ENCODE peak calls at places on chromosomes 12 and 14, in seven cellular contexts. One of them, this sample, is unnamed.

GRCh38 chr14:58131386-58131785 is 20.6 kb downstream of the ARMH4 start:
- DNase-seq in PC-9: no peak
- DNase-seq in RWPE1: no peak
- DNase-seq in CD8-positive, alpha-beta memory T cell: no peak
- DNase-seq in transverse colon: no peak
- DNase-seq in effector memory CD4-positive, alpha-beta T cell: no peak
- DNase-seq in ovary: no peak
- DNase-seq in this sample: no peak

GRCh38 chr14:90727082-90727481 is 89.1 kb downstream of the TTC7B start:
- DNase-seq in transverse colon: no peak
- DNase-seq in RWPE1: no peak
- DNase-seq in effector memory CD4-positive, alpha-beta T cell: no peak
- DNase-seq in PC-9: no peak
- DNase-seq in ovary: no peak
- DNase-seq in CD8-positive, alpha-beta memory T cell: no peak
- DNase-seq in this sample: no peak

GRCh38 chr14:79735121-79735520 is 476.2 kb downstream of the DIO2 start:
- DNase-seq in transverse colon: no peak
- DNase-seq in ovary: no peak
- DNase-seq in CD8-positive, alpha-beta memory T cell: no peak
- DNase-seq in effector memory CD4-positive, alpha-beta T cell: no peak
- DNase-seq in RWPE1: no peak
- DNase-seq in PC-9: no peak
- DNase-seq in this sample: no peak

GRCh38 chr12:12491634-12492033 is 71.0 kb downstream of the DUSP16 start:
- DNase-seq in transverse colon: no peak
- DNase-seq in effector memory CD4-positive, alpha-beta T cell: no peak
- DNase-seq in RWPE1: no peak
- DNase-seq in CD8-positive, alpha-beta memory T cell: no peak
- DNase-seq in ovary: no peak
- DNase-seq in PC-9: no peak
- DNase-seq in this sample: no peak

GRCh38 chr14:73879027-73879426 is 7.6 kb upstream of the ZNF410 start:
- DNase-seq in CD8-positive, alpha-beta memory T cell: no peak
- DNase-seq in effector memory CD4-positive, alpha-beta T cell: no peak
- DNase-seq in transverse colon: no peak
- DNase-seq in ovary: no peak
- DNase-seq in PC-9: no peak
- DNase-seq in RWPE1: no peak
- DNase-seq in this sample: no peak

GRCh38 chr14:69693145-69693544 is 73.8 kb upstream of the SRSF5 start:
- DNase-seq in transverse colon: peak
- DNase-seq in PC-9: no peak
- DNase-seq in RWPE1: no peak
- DNase-seq in ovary: peak
- DNase-seq in effector memory CD4-positive, alpha-beta T cell: no peak
- DNase-seq in CD8-positive, alpha-beta memory T cell: no peak
- DNase-seq in this sample: no peak

GRCh38 chr12:94326727-94327126 is 132.9 kb downstream of the CEP83 start:
- DNase-seq in RWPE1: no peak
- DNase-seq in ovary: no peak
- DNase-seq in PC-9: peak
- DNase-seq in transverse colon: no peak
- DNase-seq in effector memory CD4-positive, alpha-beta T cell: no peak
- DNase-seq in CD8-positive, alpha-beta memory T cell: no peak
- DNase-seq in this sample: no peak

GRCh38 chr12:108734200-108734906 is 3.0 kb upstream of the CORO1C start:
- DNase-seq in RWPE1: peak
- DNase-seq in ovary: no peak
- DNase-seq in transverse colon: peak
- DNase-seq in effector memory CD4-positive, alpha-beta T cell: no peak
- DNase-seq in CD8-positive, alpha-beta memory T cell: no peak
- DNase-seq in PC-9: peak
- DNase-seq in this sample: no peak

GRCh38 chr12:123132951-123133619 is 17.8 kb downstream of the PITPNM2 start:
- DNase-seq in CD8-positive, alpha-beta memory T cell: no peak
- DNase-seq in ovary: peak
- DNase-seq in effector memory CD4-positive, alpha-beta T cell: no peak
- DNase-seq in RWPE1: no peak
- DNase-seq in PC-9: no peak
- DNase-seq in transverse colon: no peak
- DNase-seq in this sample: no peak

GRCh38 chr14:73743431-73743931 is 29.3 kb upstream of the PNMA1 start:
- DNase-seq in RWPE1: no peak
- DNase-seq in transverse colon: peak
- DNase-seq in CD8-positive, alpha-beta memory T cell: peak
- DNase-seq in ovary: peak
- DNase-seq in PC-9: no peak
- DNase-seq in effector memory CD4-positive, alpha-beta T cell: peak
- DNase-seq in this sample: no peak

GRCh38 chr12:3278681-3279414 is 201.7 kb downstream of the TSPAN9 start:
- DNase-seq in CD8-positive, alpha-beta memory T cell: no peak
- DNase-seq in effector memory CD4-positive, alpha-beta T cell: no peak
- DNase-seq in RWPE1: peak
- DNase-seq in transverse colon: no peak
- DNase-seq in PC-9: no peak
- DNase-seq in ovary: no peak
- DNase-seq in this sample: no peak

GRCh38 chr14:26729851-26730250 is 132.0 kb upstream of the NOVA1 start:
- DNase-seq in effector memory CD4-positive, alpha-beta T cell: no peak
- DNase-seq in RWPE1: no peak
- DNase-seq in transverse colon: no peak
- DNase-seq in CD8-positive, alpha-beta memory T cell: no peak
- DNase-seq in ovary: no peak
- DNase-seq in PC-9: no peak
- DNase-seq in this sample: no peak

GRCh38 chr12:3869860-3870259 is 3.3 kb downstream of the PARP11 start:
- DNase-seq in effector memory CD4-positive, alpha-beta T cell: no peak
- DNase-seq in ovary: no peak
- DNase-seq in transverse colon: no peak
- DNase-seq in CD8-positive, alpha-beta memory T cell: peak
- DNase-seq in PC-9: no peak
- DNase-seq in RWPE1: no peak
- DNase-seq in this sample: no peak

GRCh38 chr14:95533391-95533821 is 1.4 kb upstream of the GLRX5 start:
- DNase-seq in effector memory CD4-positive, alpha-beta T cell: no peak
- DNase-seq in transverse colon: no peak
- DNase-seq in ovary: no peak
- DNase-seq in CD8-positive, alpha-beta memory T cell: no peak
- DNase-seq in PC-9: no peak
- DNase-seq in RWPE1: no peak
- DNase-seq in this sample: no peak

GRCh38 chr14:102363182-102363952 is 626 bp downstream of the TECPR2 start:
- DNase-seq in RWPE1: peak
- DNase-seq in CD8-positive, alpha-beta memory T cell: no peak
- DNase-seq in effector memory CD4-positive, alpha-beta T cell: peak
- DNase-seq in PC-9: peak
- DNase-seq in ovary: no peak
- DNase-seq in transverse colon: peak
- DNase-seq in this sample: no peak

GRCh38 chr12:10554971-10555481 is 49.3 kb downstream of the EIF2S3B start:
- DNase-seq in CD8-positive, alpha-beta memory T cell: peak
- DNase-seq in RWPE1: no peak
- DNase-seq in PC-9: no peak
- DNase-seq in effector memory CD4-positive, alpha-beta T cell: no peak
- DNase-seq in transverse colon: no peak
- DNase-seq in ovary: no peak
- DNase-seq in this sample: no peak

GRCh38 chr14:66359500-66359899 is 126.7 kb upstream of the CCDC196 start:
- DNase-seq in PC-9: peak
- DNase-seq in ovary: no peak
- DNase-seq in CD8-positive, alpha-beta memory T cell: peak
- DNase-seq in effector memory CD4-positive, alpha-beta T cell: no peak
- DNase-seq in transverse colon: no peak
- DNase-seq in RWPE1: peak
- DNase-seq in this sample: peak

GRCh38 chr12:105654606-105655005 is 324.1 kb downstream of the C12orf75 start:
- DNase-seq in transverse colon: no peak
- DNase-seq in CD8-positive, alpha-beta memory T cell: no peak
- DNase-seq in PC-9: no peak
- DNase-seq in RWPE1: no peak
- DNase-seq in effector memory CD4-positive, alpha-beta T cell: no peak
- DNase-seq in ovary: no peak
- DNase-seq in this sample: no peak

GRCh38 chr12:1608783-1609119 is 14.4 kb upstream of the FBXL14 start:
- DNase-seq in RWPE1: no peak
- DNase-seq in ovary: no peak
- DNase-seq in PC-9: no peak
- DNase-seq in CD8-positive, alpha-beta memory T cell: no peak
- DNase-seq in effector memory CD4-positive, alpha-beta T cell: no peak
- DNase-seq in transverse colon: no peak
- DNase-seq in this sample: no peak

GRCh38 chr12:79689477-79690155 is 1.1 kb downstream of the PAWR start:
- DNase-seq in effector memory CD4-positive, alpha-beta T cell: no peak
- DNase-seq in ovary: peak
- DNase-seq in CD8-positive, alpha-beta memory T cell: no peak
- DNase-seq in transverse colon: peak
- DNase-seq in PC-9: peak
- DNase-seq in RWPE1: no peak
- DNase-seq in this sample: no peak

GRCh38 chr14:69532561-69533335 is 41.9 kb downstream of the CCDC177 start:
- DNase-seq in ovary: no peak
- DNase-seq in PC-9: peak
- DNase-seq in effector memory CD4-positive, alpha-beta T cell: no peak
- DNase-seq in RWPE1: no peak
- DNase-seq in transverse colon: peak
- DNase-seq in CD8-positive, alpha-beta memory T cell: no peak
- DNase-seq in this sample: no peak

GRCh38 chr12:19129486-19130223 is at the start of gene PLEKHA5:
- DNase-seq in RWPE1: peak
- DNase-seq in effector memory CD4-positive, alpha-beta T cell: peak
- DNase-seq in ovary: peak
- DNase-seq in PC-9: peak
- DNase-seq in transverse colon: peak
- DNase-seq in CD8-positive, alpha-beta memory T cell: peak
- DNase-seq in this sample: no peak

GRCh38 chr14:39739796-39740195 is 307.6 kb upstream of the FBXO33 start:
- DNase-seq in PC-9: no peak
- DNase-seq in effector memory CD4-positive, alpha-beta T cell: no peak
- DNase-seq in CD8-positive, alpha-beta memory T cell: no peak
- DNase-seq in transverse colon: no peak
- DNase-seq in RWPE1: no peak
- DNase-seq in ovary: no peak
- DNase-seq in this sample: peak
- H3K27ac ChIP-seq in PC-9: no peak
- H3K27ac ChIP-seq in effector memory CD4-positive, alpha-beta T cell: no peak
- H3K27ac ChIP-seq in CD8-positive, alpha-beta memory T cell: no peak
- H3K27ac ChIP-seq in transverse colon: no peak
- H3K27ac ChIP-seq in RWPE1: no peak
- H3K27ac ChIP-seq in ovary: no peak
- H3K27ac ChIP-seq in this sample: no peak

DNA sequence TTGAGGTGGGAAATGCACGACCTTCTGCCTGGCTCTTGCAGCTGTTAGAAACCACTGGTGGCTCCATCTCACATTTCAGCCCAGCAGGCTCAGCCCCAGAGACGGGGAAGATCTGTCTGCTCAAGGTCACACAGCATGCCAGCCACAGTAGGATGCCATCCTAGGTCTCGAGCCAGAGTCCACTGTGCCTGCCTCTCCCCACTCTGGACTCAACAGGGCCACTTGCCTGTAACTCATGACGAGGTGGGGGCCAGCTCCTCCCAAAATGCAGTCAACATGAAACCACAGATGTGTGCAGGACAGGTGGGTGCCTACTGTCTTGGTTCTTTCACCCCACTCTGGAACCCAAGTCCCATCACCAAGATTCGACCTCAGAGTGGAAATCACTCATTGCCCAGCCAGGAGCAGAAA is 23.2 kb downstream of the BCL11B start:
- DNase-seq in PC-9: no peak
- DNase-seq in ovary: no peak
- DNase-seq in RWPE1: no peak
- DNase-seq in CD8-positive, alpha-beta memory T cell: no peak
- DNase-seq in transverse colon: no peak
- DNase-seq in effector memory CD4-positive, alpha-beta T cell: no peak
- DNase-seq in this sample: no peak
- H3K27ac ChIP-seq in PC-9: no peak
- H3K27ac ChIP-seq in ovary: no peak
- H3K27ac ChIP-seq in RWPE1: peak
- H3K27ac ChIP-seq in CD8-positive, alpha-beta memory T cell: peak
- H3K27ac ChIP-seq in transverse colon: no peak
- H3K27ac ChIP-seq in effector memory CD4-positive, alpha-beta T cell: peak
- H3K27ac ChIP-seq in this sample: peak

DNA sequence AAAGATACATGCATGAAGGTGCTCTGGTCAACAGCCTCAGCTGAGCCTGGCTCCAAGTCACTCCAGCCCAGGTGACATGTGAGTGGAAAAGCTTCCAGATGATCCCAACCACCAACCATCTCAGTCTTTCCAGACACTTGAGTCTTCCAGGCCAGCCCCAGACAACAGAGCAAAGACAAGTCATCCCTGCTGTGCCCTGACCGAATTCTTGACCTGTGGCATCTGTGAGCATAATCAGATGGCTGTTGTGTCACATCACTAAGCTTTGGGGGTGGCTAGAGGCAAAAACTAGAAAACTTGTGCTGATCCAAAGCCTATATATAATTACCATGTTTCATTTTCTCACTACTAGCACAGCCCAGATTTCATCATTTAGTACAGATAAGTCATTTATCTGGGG is 50.8 kb upstream of the ISM2 start:
- DNase-seq in CD8-positive, alpha-beta memory T cell: no peak
- DNase-seq in PC-9: no peak
- DNase-seq in ovary: no peak
- DNase-seq in transverse colon: no peak
- DNase-seq in effector memory CD4-positive, alpha-beta T cell: no peak
- DNase-seq in RWPE1: no peak
- DNase-seq in this sample: no peak
- H3K27ac ChIP-seq in CD8-positive, alpha-beta memory T cell: no peak
- H3K27ac ChIP-seq in PC-9: no peak
- H3K27ac ChIP-seq in ovary: no peak
- H3K27ac ChIP-seq in transverse colon: no peak
- H3K27ac ChIP-seq in effector memory CD4-positive, alpha-beta T cell: no peak
- H3K27ac ChIP-seq in RWPE1: no peak
- H3K27ac ChIP-seq in this sample: no peak

GRCh38 chr14:44989497-44990440 is 27.8 kb downstream of the TOGARAM1 start:
- DNase-seq in effector memory CD4-positive, alpha-beta T cell: no peak
- DNase-seq in ovary: no peak
- DNase-seq in PC-9: no peak
- DNase-seq in CD8-positive, alpha-beta memory T cell: no peak
- DNase-seq in RWPE1: no peak
- DNase-seq in transverse colon: no peak
- DNase-seq in this sample: no peak

GRCh38 chr14:44995770-44996294 is 33.8 kb downstream of the TOGARAM1 start:
- DNase-seq in effector memory CD4-positive, alpha-beta T cell: no peak
- DNase-seq in PC-9: no peak
- DNase-seq in ovary: no peak
- DNase-seq in RWPE1: no peak
- DNase-seq in CD8-positive, alpha-beta memory T cell: no peak
- DNase-seq in transverse colon: no peak
- DNase-seq in this sample: no peak

GRCh38 chr14:44995196-44995595 is 33.2 kb downstream of the TOGARAM1 start:
- DNase-seq in effector memory CD4-positive, alpha-beta T cell: no peak
- DNase-seq in transverse colon: no peak
- DNase-seq in CD8-positive, alpha-beta memory T cell: no peak
- DNase-seq in PC-9: no peak
- DNase-seq in RWPE1: no peak
- DNase-seq in ovary: no peak
- DNase-seq in this sample: no peak
- H3K27ac ChIP-seq in effector memory CD4-positive, alpha-beta T cell: no peak
- H3K27ac ChIP-seq in transverse colon: no peak
- H3K27ac ChIP-seq in CD8-positive, alpha-beta memory T cell: no peak
- H3K27ac ChIP-seq in PC-9: no peak
- H3K27ac ChIP-seq in RWPE1: no peak
- H3K27ac ChIP-seq in ovary: no peak
- H3K27ac ChIP-seq in this sample: peak

GRCh38 chr12:59030415-59030814 is 110.1 kb upstream of the LRIG3 start:
- DNase-seq in PC-9: peak
- DNase-seq in effector memory CD4-positive, alpha-beta T cell: no peak
- DNase-seq in ovary: no peak
- DNase-seq in CD8-positive, alpha-beta memory T cell: no peak
- DNase-seq in RWPE1: no peak
- DNase-seq in transverse colon: peak
- DNase-seq in this sample: no peak
- H3K27ac ChIP-seq in PC-9: no peak
- H3K27ac ChIP-seq in effector memory CD4-positive, alpha-beta T cell: no peak
- H3K27ac ChIP-seq in ovary: no peak
- H3K27ac ChIP-seq in CD8-positive, alpha-beta memory T cell: no peak
- H3K27ac ChIP-seq in RWPE1: no peak
- H3K27ac ChIP-seq in transverse colon: peak
- H3K27ac ChIP-seq in this sample: no peak

This sample was measured in caudate nucleus.